ENCODE peak calls at places on chromosome 10, in four cellular contexts. C is Daoy, Z is heart left ventricle, L is epithelial cell of proximal tubule. K is an unnamed sample.
A peak's percentile ranks its signal among the peaks of the same experiment; 100 is the strongest.

GRCh38 chr10:103491729-103492364 is 1.7 kb upstream of the NEURL1 start:
- DNase-seq in Z (peak; percentile 22), L (peak; percentile 69), C (peak; percentile 76), K (peak; percentile 37)

GRCh38 chr10:130242483-130242882 is 106.3 kb downstream of the GLRX3 start:
- DNase-seq in L (no peak), Z (no peak), C (no peak), K (no peak)

GRCh38 chr10:680146-680545 is 9.3 kb downstream of the DIP2C start:
- DNase-seq in L (no peak), C (no peak), Z (no peak), K (no peak)

GRCh38 chr10:50937230-50937907 is 51.9 kb upstream of the A1CF start:
- DNase-seq in Z (no peak), C (peak; percentile 6), L (no peak), K (peak; percentile 32)

GRCh38 chr10:34494012-34494411 is 321.1 kb downstream of the PARD3 start:
- DNase-seq in Z (no peak), L (no peak), C (no peak), K (no peak)

GRCh38 chr10:29862926-29863614 is 196.3 kb downstream of the JCAD start:
- DNase-seq in L (peak; percentile 96), Z (no peak), C (peak; percentile 79), K (no peak)

GRCh38 chr10:26292058-26292457 is 75.5 kb downstream of the GAD2 start:
- DNase-seq in Z (no peak), L (no peak), C (no peak), K (no peak)

GRCh38 chr10:94632954-94633353 is 50.6 kb upstream of the CYP2C18 start:
- DNase-seq in L (no peak), C (no peak), Z (no peak), K (no peak)

GRCh38 chr10:132861884-132862461 is 76.0 kb upstream of the NKX6-2 start:
- DNase-seq in C (no peak), L (no peak), Z (no peak), K (no peak)

GRCh38 chr10:84608126-84608525 is 279.7 kb downstream of the CCSER2 start:
- DNase-seq in C (no peak), L (no peak), Z (no peak), K (no peak)

GRCh38 chr10:9685596-9685995 is 1332.1 kb upstream of the CELF2 start:
- DNase-seq in Z (no peak), C (no peak), L (no peak), K (no peak)

GRCh38 chr10:5243521-5243987 is 46.9 kb downstream of the AKR1C4 start:
- DNase-seq in Z (no peak), C (no peak), L (no peak), K (no peak)

GRCh38 chr10:101938316-101939272 is 95.0 kb upstream of the KCNIP2 start:
- DNase-seq in Z (peak; percentile 13), C (peak; percentile 67), L (no peak), K (no peak)

GRCh38 chr10:75926763-75927162 is 495.3 kb downstream of the LRMDA start:
- DNase-seq in C (no peak), Z (no peak), L (no peak), K (peak; percentile 48)

GRCh38 chr10:34801066-34801738 is 13.9 kb downstream of the PARD3 start:
- DNase-seq in L (no peak), C (no peak), Z (no peak), K (no peak)

GRCh38 chr10:18400201-18400910 is 251.0 kb downstream of the NSUN6 start:
- DNase-seq in L (no peak), Z (no peak), C (peak; percentile 13), K (peak; percentile 50)

GRCh38 chr10:123150986-123151738 is 3.0 kb upstream of the BUB3 start:
- DNase-seq in C (no peak), L (no peak), Z (no peak), K (no peak)

GRCh38 chr10:86363184-86363832 is 3.3 kb downstream of the GRID1 start:
- DNase-seq in Z (peak; percentile 40), C (no peak), L (no peak), K (peak; percentile 86)

GRCh38 chr10:3068968-3069737 is 1.8 kb downstream of the PFKP start:
- DNase-seq in C (peak; percentile 16), Z (no peak), L (no peak), K (peak; percentile 77)

GRCh38 chr10:64486149-64486548 is 964.9 kb downstream of the REEP3 start:
- DNase-seq in L (peak; percentile 50), Z (no peak), C (no peak), K (no peak)

GRCh38 chr10:15901889-15902288 is 41.6 kb upstream of the MINDY3 start:
- DNase-seq in Z (no peak), C (no peak), L (no peak), K (peak; percentile 8)

GRCh38 chr10:63675171-63675570 is 154.0 kb downstream of the REEP3 start:
- DNase-seq in C (no peak), L (no peak), Z (no peak), K (no peak)

GRCh38 chr10:95247200-95247880 is 43.5 kb downstream of the PDLIM1 start:
- DNase-seq in Z (no peak), C (peak; percentile 33), L (no peak), K (no peak)

GRCh38 chr10:118669020-118669766 is 73.7 kb upstream of the PRLHR start:
- DNase-seq in C (no peak), Z (peak; percentile 45), L (peak; percentile 16), K (no peak)

GRCh38 chr10:124719213-124719851 is 24.8 kb downstream of the FAM53B start:
- DNase-seq in C (no peak), Z (peak; percentile 83), L (no peak), K (no peak)

GRCh38 chr10:130720235-130720634 is 584.0 kb downstream of the GLRX3 start:
- DNase-seq in C (no peak), L (no peak), Z (no peak), K (no peak)

GRCh38 chr10:3892440-3893101 is 107.6 kb upstream of the KLF6 start:
- DNase-seq in Z (no peak), C (peak; percentile 18), L (no peak), K (no peak)

GRCh38 chr10:94429049-94429707 is 26.8 kb downstream of the TBC1D12 start:
- DNase-seq in C (no peak), Z (no peak), L (no peak), K (no peak)

GRCh38 chr10:13206546-13207443 is 27.4 kb downstream of the UCMA start:
- DNase-seq in L (no peak), C (no peak), Z (no peak), K (no peak)

GRCh38 chr10:120607710-120608703 is 151.0 kb downstream of the PLPP4 start:
- DNase-seq in L (peak; percentile 31), Z (no peak), C (peak; percentile 8), K (no peak)

GRCh38 chr10:61923210-61924024 is 21.9 kb downstream of the ARID5B start:
- DNase-seq in Z (no peak), C (no peak), L (no peak), K (no peak)

GRCh38 chr10:35460852-35461460 is 124.6 kb downstream of the CCNY start:
- DNase-seq in Z (no peak), C (no peak), L (no peak), K (no peak)

GRCh38 chr10:43208147-43209063 is 58.5 kb downstream of the RASGEF1A start:
- DNase-seq in C (no peak), L (no peak), Z (peak; percentile 5), K (no peak)

GRCh38 chr10:3090914-3091313 is 23.6 kb downstream of the PFKP start:
- DNase-seq in Z (peak; percentile 49), C (peak; percentile 66), L (no peak), K (peak; percentile 69)

GRCh38 chr10:93995598-93996271 is 2.0 kb downstream of the PLCE1 start:
- DNase-seq in Z (no peak), C (peak; percentile 42), L (peak; percentile 59), K (no peak)

GRCh38 chr10:27153325-27153724 is 859 bp downstream of the YME1L1 start:
- DNase-seq in L (no peak), Z (no peak), C (no peak), K (no peak)

GRCh38 chr10:133520193-133520738 is 6.9 kb upstream of the CYP2E1 start:
- DNase-seq in L (no peak), Z (peak; percentile 63), C (peak; percentile 84), K (peak; percentile 82)

GRCh38 chr10:4849555-4850242 is 23.7 kb downstream of the AKR1E2 start:
- DNase-seq in L (peak; percentile 91), C (peak; percentile 86), Z (peak; percentile 86), K (peak; percentile 87)

K was measured in iPS-NIHi11.